ENCODE peak calls at places on chromosomes 3 and 15, in ten cellular contexts. One of them, this sample, is unnamed.

GRCh38 chr15:65323071-65323511 is 18.6 kb downstream of the RNU5B-1 start:
- DNase-seq in stomach: no peak
- DNase-seq in body of pancreas: peak; percentile 62
- DNase-seq in right lobe of liver: no peak
- DNase-seq in spleen: no peak
- DNase-seq in IMR-90: peak; percentile 24
- DNase-seq in heart left ventricle: peak; percentile 76
- DNase-seq in thyroid gland: peak; percentile 96
- DNase-seq in ovary: peak; percentile 51
- DNase-seq in A549: no peak
- DNase-seq in this sample: no peak

GRCh38 chr3:164375538-164375937 is 702.8 kb downstream of the SI start:
- DNase-seq in thyroid gland: no peak
- DNase-seq in ovary: no peak
- DNase-seq in body of pancreas: no peak
- DNase-seq in spleen: no peak
- DNase-seq in IMR-90: no peak
- DNase-seq in heart left ventricle: no peak
- DNase-seq in stomach: no peak
- DNase-seq in A549: no peak
- DNase-seq in right lobe of liver: no peak
- DNase-seq in this sample: no peak

GRCh38 chr3:128969993-128970740 is 23.7 kb downstream of the CFAP92 start:
- DNase-seq in stomach: peak; percentile 51
- DNase-seq in thyroid gland: peak; percentile 30
- DNase-seq in IMR-90: peak; percentile 37
- DNase-seq in heart left ventricle: peak; percentile 23
- DNase-seq in A549: peak; percentile 37
- DNase-seq in right lobe of liver: no peak
- DNase-seq in body of pancreas: peak; percentile 42
- DNase-seq in ovary: peak; percentile 59
- DNase-seq in spleen: peak; percentile 85
- DNase-seq in this sample: no peak

GRCh38 chr3:67362686-67363085 is 291.7 kb downstream of the SUCLG2 start:
- DNase-seq in heart left ventricle: no peak
- DNase-seq in stomach: no peak
- DNase-seq in ovary: no peak
- DNase-seq in spleen: no peak
- DNase-seq in right lobe of liver: no peak
- DNase-seq in body of pancreas: no peak
- DNase-seq in A549: no peak
- DNase-seq in thyroid gland: no peak
- DNase-seq in IMR-90: peak; percentile 21
- DNase-seq in this sample: no peak

GRCh38 chr3:43105597-43106292 is at the start of gene POMGNT2:
- DNase-seq in thyroid gland: peak; percentile 90
- DNase-seq in right lobe of liver: peak; percentile 95
- DNase-seq in IMR-90: peak; percentile 71
- DNase-seq in spleen: peak; percentile 97
- DNase-seq in ovary: peak; percentile 90
- DNase-seq in body of pancreas: peak; percentile 95
- DNase-seq in A549: peak; percentile 73
- DNase-seq in heart left ventricle: peak; percentile 91
- DNase-seq in stomach: peak; percentile 92
- DNase-seq in this sample: peak; percentile 86

GRCh38 chr3:31968391-31968926 is 12.6 kb downstream of the OSBPL10 start:
- DNase-seq in stomach: no peak
- DNase-seq in IMR-90: peak; percentile 77
- DNase-seq in thyroid gland: no peak
- DNase-seq in A549: peak; percentile 47
- DNase-seq in ovary: no peak
- DNase-seq in right lobe of liver: no peak
- DNase-seq in heart left ventricle: no peak
- DNase-seq in body of pancreas: no peak
- DNase-seq in spleen: no peak
- DNase-seq in this sample: no peak

GRCh38 chr3:180253283-180253682 is 216.5 kb upstream of the PEX5L start:
- DNase-seq in ovary: no peak
- DNase-seq in stomach: no peak
- DNase-seq in IMR-90: peak; percentile 5
- DNase-seq in right lobe of liver: no peak
- DNase-seq in body of pancreas: no peak
- DNase-seq in heart left ventricle: no peak
- DNase-seq in A549: no peak
- DNase-seq in thyroid gland: no peak
- DNase-seq in spleen: no peak
- DNase-seq in this sample: no peak

GRCh38 chr3:31095254-31095653 is 200.8 kb upstream of the GADL1 start:
- DNase-seq in A549: no peak
- DNase-seq in right lobe of liver: no peak
- DNase-seq in heart left ventricle: no peak
- DNase-seq in stomach: no peak
- DNase-seq in thyroid gland: no peak
- DNase-seq in body of pancreas: no peak
- DNase-seq in spleen: no peak
- DNase-seq in IMR-90: no peak
- DNase-seq in ovary: no peak
- DNase-seq in this sample: no peak

GRCh38 chr3:163753033-163753432 is 1325.3 kb downstream of the SI start:
- DNase-seq in ovary: no peak
- DNase-seq in body of pancreas: no peak
- DNase-seq in heart left ventricle: no peak
- DNase-seq in A549: no peak
- DNase-seq in spleen: no peak
- DNase-seq in stomach: no peak
- DNase-seq in right lobe of liver: no peak
- DNase-seq in thyroid gland: no peak
- DNase-seq in IMR-90: no peak
- DNase-seq in this sample: no peak

GRCh38 chr3:20043398-20043797 is 3.2 kb downstream of the KAT2B start:
- DNase-seq in thyroid gland: peak; percentile 95
- DNase-seq in A549: no peak
- DNase-seq in IMR-90: no peak
- DNase-seq in spleen: peak; percentile 90
- DNase-seq in stomach: peak; percentile 93
- DNase-seq in heart left ventricle: peak; percentile 91
- DNase-seq in body of pancreas: peak; percentile 89
- DNase-seq in ovary: peak; percentile 72
- DNase-seq in right lobe of liver: peak; percentile 95
- DNase-seq in this sample: peak; percentile 82

DNA sequence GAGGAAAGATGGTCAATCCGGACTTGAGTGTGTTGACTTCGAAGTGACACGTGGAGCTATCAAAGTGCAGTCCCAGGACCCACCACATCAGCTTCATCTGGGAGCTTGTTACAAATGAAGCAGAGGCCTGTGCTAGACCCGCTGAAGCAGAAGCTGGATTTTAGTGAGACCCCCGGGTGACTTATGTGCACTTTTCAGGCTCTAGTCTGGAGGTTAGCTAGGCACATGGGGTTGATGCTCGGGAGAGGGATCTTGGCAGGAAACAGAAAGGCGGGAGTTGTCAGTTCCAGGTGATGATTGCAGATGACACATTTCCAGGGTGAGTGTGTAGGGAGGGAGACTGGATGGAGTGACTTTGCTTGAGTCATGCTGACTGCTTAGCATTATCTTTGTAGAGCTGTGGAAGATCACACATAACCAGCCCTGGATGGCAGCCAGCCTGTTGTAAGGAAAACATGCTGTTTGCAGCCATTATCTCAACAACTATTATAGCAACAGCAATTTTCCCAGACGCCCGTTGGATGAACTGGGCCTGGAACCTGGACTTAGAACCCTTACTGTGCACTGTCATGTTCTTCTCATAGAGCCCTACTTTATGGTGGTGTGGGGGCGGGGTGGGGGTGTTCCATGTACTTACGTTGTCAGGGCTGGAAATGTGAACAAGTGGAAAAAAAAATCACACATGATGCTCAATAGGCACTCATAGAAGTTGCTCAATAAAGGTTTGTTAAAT is 122.4 kb downstream of the THSD4 start:
- DNase-seq in spleen: no peak
- DNase-seq in A549: peak; percentile 97
- DNase-seq in ovary: peak; percentile 31
- DNase-seq in body of pancreas: peak; percentile 12
- DNase-seq in heart left ventricle: peak; percentile 77
- DNase-seq in thyroid gland: no peak
- DNase-seq in IMR-90: peak; percentile 96
- DNase-seq in right lobe of liver: peak; percentile 65
- DNase-seq in stomach: peak; percentile 65
- DNase-seq in this sample: no peak
- TF ChIP-seq CTCF in spleen: no peak
- TF ChIP-seq CTCF in A549: no peak
- TF ChIP-seq CTCF in ovary: no peak
- TF ChIP-seq CTCF in body of pancreas: no peak
- TF ChIP-seq CTCF in heart left ventricle: no peak
- TF ChIP-seq CTCF in thyroid gland: no peak
- TF ChIP-seq CTCF in IMR-90: no peak
- TF ChIP-seq CTCF in right lobe of liver: no peak
- TF ChIP-seq CTCF in stomach: no peak
- TF ChIP-seq CTCF in this sample: no peak

GRCh38 chr15:98878862-98879261 is 128.7 kb downstream of the PGPEP1L start:
- DNase-seq in A549: no peak
- DNase-seq in spleen: no peak
- DNase-seq in ovary: no peak
- DNase-seq in right lobe of liver: no peak
- DNase-seq in heart left ventricle: no peak
- DNase-seq in body of pancreas: no peak
- DNase-seq in stomach: no peak
- DNase-seq in IMR-90: no peak
- DNase-seq in thyroid gland: peak; percentile 67
- DNase-seq in this sample: no peak
- H3K4me1 ChIP-seq in A549: peaks cover 97% of the 10 kb centered on the region
- H3K4me1 ChIP-seq in spleen: peaks cover 16% of the 10 kb centered on the region
- H3K4me1 ChIP-seq in ovary: peaks cover 19% of the 10 kb centered on the region
- H3K4me1 ChIP-seq in right lobe of liver: no peaks in the 10 kb centered on the region
- H3K4me1 ChIP-seq in heart left ventricle: peaks cover 86% of the 10 kb centered on the region
- H3K4me1 ChIP-seq in body of pancreas: peaks cover 27% of the 10 kb centered on the region
- H3K4me1 ChIP-seq in stomach: peaks cover 74% of the 10 kb centered on the region
- H3K4me1 ChIP-seq in IMR-90: peaks cover 35% of the 10 kb centered on the region
- H3K4me1 ChIP-seq in thyroid gland: peaks cover 94% of the 10 kb centered on the region
- H3K4me1 ChIP-seq in this sample: peaks cover 17% of the 10 kb centered on the region

DNA sequence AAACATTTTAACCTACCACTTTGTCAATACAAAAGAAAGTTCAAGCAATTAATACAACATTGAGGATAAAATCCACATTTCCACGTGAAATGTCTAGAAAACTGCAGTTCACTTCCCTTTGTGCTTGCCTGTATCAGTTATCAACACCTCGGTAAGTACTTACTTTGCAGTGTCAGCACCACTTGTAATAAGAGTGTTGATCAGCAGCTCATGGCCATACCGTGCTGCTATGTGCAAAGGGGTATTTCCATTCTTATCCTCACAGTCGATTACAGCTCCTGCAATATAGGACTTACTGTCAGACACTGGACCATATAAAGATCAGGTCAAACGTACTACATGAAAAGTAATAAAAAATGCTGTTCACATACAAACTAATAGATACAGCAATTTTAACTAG is 84.4 kb downstream of the ANKRD28 start:
- DNase-seq in heart left ventricle: no peak
- DNase-seq in A549: no peak
- DNase-seq in ovary: no peak
- DNase-seq in IMR-90: no peak
- DNase-seq in right lobe of liver: no peak
- DNase-seq in spleen: no peak
- DNase-seq in body of pancreas: no peak
- DNase-seq in thyroid gland: no peak
- DNase-seq in stomach: no peak
- DNase-seq in this sample: no peak
- TF ChIP-seq POLR2A in heart left ventricle: no peak
- TF ChIP-seq POLR2A in A549: no peak
- TF ChIP-seq POLR2A in ovary: no peak
- TF ChIP-seq POLR2A in IMR-90: no peak
- TF ChIP-seq POLR2A in right lobe of liver: no peak
- TF ChIP-seq POLR2A in spleen: no peak
- TF ChIP-seq POLR2A in body of pancreas: no peak
- TF ChIP-seq POLR2A in thyroid gland: no peak
- TF ChIP-seq POLR2A in stomach: no peak
- TF ChIP-seq POLR2A in this sample: no peak

GRCh38 chr3:13665582-13666226 is 116.8 kb downstream of the FBLN2 start:
- DNase-seq in stomach: no peak
- DNase-seq in body of pancreas: peak; percentile 63
- DNase-seq in thyroid gland: no peak
- DNase-seq in IMR-90: no peak
- DNase-seq in spleen: no peak
- DNase-seq in A549: no peak
- DNase-seq in right lobe of liver: no peak
- DNase-seq in ovary: no peak
- DNase-seq in heart left ventricle: no peak
- DNase-seq in this sample: no peak
- TF ChIP-seq CTCF in stomach: no peak
- TF ChIP-seq CTCF in body of pancreas: no peak
- TF ChIP-seq CTCF in thyroid gland: no peak
- TF ChIP-seq CTCF in IMR-90: no peak
- TF ChIP-seq CTCF in spleen: no peak
- TF ChIP-seq CTCF in A549: no peak
- TF ChIP-seq CTCF in right lobe of liver: no peak
- TF ChIP-seq CTCF in ovary: no peak
- TF ChIP-seq CTCF in heart left ventricle: no peak
- TF ChIP-seq CTCF in this sample: no peak

DNA sequence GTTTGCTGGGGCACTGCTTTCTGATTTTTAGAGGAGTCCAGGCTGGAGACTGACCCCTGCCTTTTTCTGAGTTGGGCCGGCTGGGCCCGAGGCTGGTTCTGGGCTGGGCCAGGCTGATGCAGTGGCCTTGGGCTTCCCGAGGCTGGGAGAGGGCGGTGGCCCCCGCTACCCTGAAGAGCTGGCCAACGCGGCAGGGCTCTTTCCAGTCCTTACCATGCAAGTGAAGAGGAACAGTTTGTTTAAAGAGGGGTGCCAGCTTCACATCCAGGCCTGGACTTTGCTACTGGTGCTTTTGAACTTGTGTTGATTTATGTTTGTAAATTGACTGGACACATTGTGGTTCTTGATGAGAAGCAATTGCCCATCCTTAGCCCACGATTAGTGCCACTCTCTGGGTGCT is 15.3 kb downstream of the IGF1R start:
- DNase-seq in IMR-90: no peak
- DNase-seq in body of pancreas: no peak
- DNase-seq in stomach: no peak
- DNase-seq in heart left ventricle: no peak
- DNase-seq in right lobe of liver: no peak
- DNase-seq in ovary: no peak
- DNase-seq in spleen: no peak
- DNase-seq in thyroid gland: peak; percentile 80
- DNase-seq in A549: no peak
- DNase-seq in this sample: no peak
- H3K4me1 ChIP-seq in IMR-90: peaks cover 27% of the 10 kb centered on the region
- H3K4me1 ChIP-seq in body of pancreas: peaks cover 54% of the 10 kb centered on the region
- H3K4me1 ChIP-seq in stomach: peaks cover 65% of the 10 kb centered on the region
- H3K4me1 ChIP-seq in heart left ventricle: peaks cover 81% of the 10 kb centered on the region
- H3K4me1 ChIP-seq in right lobe of liver: no peaks in the 10 kb centered on the region
- H3K4me1 ChIP-seq in ovary: peaks cover 35% of the 10 kb centered on the region
- H3K4me1 ChIP-seq in spleen: peaks cover 5% of the 10 kb centered on the region
- H3K4me1 ChIP-seq in thyroid gland: peaks cover 48% of the 10 kb centered on the region
- H3K4me1 ChIP-seq in A549: peaks cover 58% of the 10 kb centered on the region
- H3K4me1 ChIP-seq in this sample: peaks cover 22% of the 10 kb centered on the region

This sample was measured in gastrocnemius medialis.